ENCODE peak calls at places on chromosome 5, in four cellular contexts. S, Z, U and H are unnamed samples.
A peak's percentile ranks its signal among the peaks of the same experiment; 100 is the strongest.

GRCh38 chr5:16871746-16872339 is 64.2 kb downstream of the MYO10 start:
- DNase-seq in S (peak; percentile 61), Z (no peak), U (peak; percentile 72), H (no peak)

GRCh38 chr5:133877351-133878235 is 90.8 kb downstream of the C5orf15 start:
- DNase-seq in S (no peak), Z (no peak), U (no peak), H (no peak)

GRCh38 chr5:151509231-151509630 is 61.8 kb downstream of the SLC36A1 start:
- DNase-seq in S (no peak), Z (no peak), U (no peak), H (no peak)

GRCh38 chr5:135244620-135245021 is 154.4 kb downstream of the MACROH2A1 start:
- DNase-seq in S (no peak), Z (no peak), U (no peak), H (no peak)

GRCh38 chr5:153476767-153477166 is 13.7 kb upstream of the GRIA1 start:
- DNase-seq in S (peak; percentile 85), Z (no peak), U (peak; percentile 79), H (no peak)

GRCh38 chr5:335740-336038 is 14.2 kb downstream of the AHRR start:
- DNase-seq in S (no peak), Z (no peak), U (no peak), H (no peak)

GRCh38 chr5:170273968-170274710 is 23.4 kb downstream of the LCP2 start:
- DNase-seq in S (peak; percentile 12), Z (no peak), U (no peak), H (peak; percentile 48)

GRCh38 chr5:180516440-180516839 is 22.3 kb downstream of the CNOT6 start:
- DNase-seq in S (no peak), Z (no peak), U (no peak), H (no peak)

GRCh38 chr5:81247441-81247972 is 14.4 kb downstream of the CKMT2 start:
- DNase-seq in S (peak; percentile 53), Z (no peak), U (peak; percentile 42), H (no peak)

GRCh38 chr5:8843766-8844165 is 702.1 kb downstream of the SEMA5A start:
- DNase-seq in S (peak; percentile 83), Z (no peak), U (peak; percentile 95), H (no peak)

GRCh38 chr5:167585184-167585583 is 706.3 kb upstream of the WWC1 start:
- DNase-seq in S (no peak), Z (no peak), U (no peak), H (no peak)

GRCh38 chr5:167592114-167592513 is 699.3 kb upstream of the WWC1 start:
- DNase-seq in S (no peak), Z (no peak), U (no peak), H (no peak)

GRCh38 chr5:167582263-167582662 is 709.2 kb upstream of the WWC1 start:
- DNase-seq in S (peak; percentile 47), Z (no peak), U (no peak), H (no peak)

GRCh38 chr5:167582916-167583315 is 708.5 kb upstream of the WWC1 start:
- DNase-seq in S (peak; percentile 58), Z (no peak), U (peak; percentile 56), H (no peak)

DNA sequence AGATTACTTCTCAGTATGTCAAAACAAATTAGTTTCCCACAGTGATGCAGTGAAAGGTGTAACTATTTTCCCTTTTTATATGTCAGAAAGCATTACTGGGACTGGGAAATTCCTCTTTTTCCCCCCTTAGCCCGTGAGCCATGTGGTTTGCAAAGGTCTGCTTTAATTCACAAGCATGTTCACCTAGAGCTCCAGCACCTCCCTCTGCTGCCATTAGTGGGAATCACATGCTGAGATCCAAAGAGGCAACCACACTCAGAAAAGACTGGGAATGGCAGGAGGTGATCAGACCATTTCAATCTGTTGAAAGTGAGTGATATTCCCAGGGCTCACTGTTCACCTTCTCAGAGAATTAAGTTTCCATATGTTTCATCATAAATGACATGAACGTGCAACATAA is 703.7 kb upstream of the WWC1 start:
- DNase-seq in S (peak; percentile 25), Z (peak; percentile 11), U (peak; percentile 38), H (no peak)
- TF ChIP-seq CTCF in S (peak; percentile 55), Z (peak; percentile 38), U (peak; percentile 65), H (peak; percentile 69)

DNA sequence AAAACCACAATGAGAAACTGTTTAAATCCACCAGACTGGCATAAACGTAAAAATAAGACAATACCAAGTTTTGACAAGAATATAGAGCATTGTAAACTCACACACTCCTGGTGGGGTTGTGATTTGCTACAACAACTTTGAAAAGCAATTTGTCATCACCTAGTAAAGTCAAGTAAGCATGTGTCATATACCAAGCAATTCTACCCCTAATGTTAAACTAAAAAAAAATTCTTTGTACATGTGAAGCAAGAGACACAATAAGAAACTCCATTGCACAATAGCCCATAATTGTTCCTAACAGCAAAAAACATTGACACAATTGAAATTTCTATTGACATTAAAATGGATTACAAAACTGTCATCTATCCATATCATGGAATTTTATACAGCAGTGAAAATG is 20.9 kb upstream of the UBLCP1 start:
- DNase-seq in S (no peak), Z (no peak), U (no peak), H (no peak)
- H3K4me3 ChIP-seq in S (no peak overlapping the region), Z (no peak overlapping the region), U (no peak overlapping the region), H (no peak overlapping the region)

DNA sequence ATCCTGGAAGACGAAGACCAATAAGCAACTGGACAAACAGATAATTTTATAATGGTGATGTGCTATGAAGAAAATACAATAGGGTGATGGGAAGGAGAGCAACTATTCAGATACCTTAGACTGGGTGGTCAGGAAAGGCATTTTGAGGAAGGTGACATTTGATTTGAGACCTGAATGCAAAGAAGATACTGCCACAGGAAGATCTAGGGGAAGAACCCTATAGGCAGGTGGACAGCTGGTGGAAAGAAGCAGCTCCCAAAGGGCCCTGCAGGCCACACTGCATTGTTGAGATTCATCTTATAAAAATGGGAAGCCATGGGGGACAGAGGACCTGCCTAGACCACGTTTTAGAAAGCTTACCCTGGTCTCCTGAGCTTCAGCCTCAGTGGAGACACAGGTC is 19.7 kb upstream of the CTNNA1 start:
- DNase-seq in S (no peak), Z (no peak), U (no peak), H (no peak)
- TF ChIP-seq CTCF in S (no peak), Z (no peak), U (no peak), H (no peak)

DNA sequence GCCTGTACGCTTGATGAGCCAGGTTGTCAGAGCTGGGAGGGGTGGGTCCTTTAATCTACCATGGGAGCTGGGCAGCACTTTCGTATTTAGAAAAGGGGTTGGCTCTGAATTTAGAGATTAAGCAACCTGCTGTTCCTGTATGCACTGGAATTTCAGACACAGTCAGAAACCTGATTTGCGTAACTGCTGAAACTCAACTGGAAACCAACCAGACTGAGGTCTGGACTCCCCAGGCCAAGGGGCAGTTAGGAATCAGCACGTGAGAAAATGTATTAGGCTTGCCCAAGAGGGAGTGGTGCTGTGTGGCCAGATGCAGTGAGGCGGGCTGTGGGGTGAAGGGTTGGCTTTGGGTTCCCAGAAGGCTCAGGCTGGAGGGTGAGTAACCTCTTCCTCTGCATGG is 235.0 kb downstream of the GOLPH3 start:
- DNase-seq in S (peak; percentile 10), Z (no peak), U (peak; percentile 52), H (no peak)
- H3K4me3 ChIP-seq in S (no peak overlapping the region), Z (no peak overlapping the region), U (no peak overlapping the region), H (no peak overlapping the region)

DNA sequence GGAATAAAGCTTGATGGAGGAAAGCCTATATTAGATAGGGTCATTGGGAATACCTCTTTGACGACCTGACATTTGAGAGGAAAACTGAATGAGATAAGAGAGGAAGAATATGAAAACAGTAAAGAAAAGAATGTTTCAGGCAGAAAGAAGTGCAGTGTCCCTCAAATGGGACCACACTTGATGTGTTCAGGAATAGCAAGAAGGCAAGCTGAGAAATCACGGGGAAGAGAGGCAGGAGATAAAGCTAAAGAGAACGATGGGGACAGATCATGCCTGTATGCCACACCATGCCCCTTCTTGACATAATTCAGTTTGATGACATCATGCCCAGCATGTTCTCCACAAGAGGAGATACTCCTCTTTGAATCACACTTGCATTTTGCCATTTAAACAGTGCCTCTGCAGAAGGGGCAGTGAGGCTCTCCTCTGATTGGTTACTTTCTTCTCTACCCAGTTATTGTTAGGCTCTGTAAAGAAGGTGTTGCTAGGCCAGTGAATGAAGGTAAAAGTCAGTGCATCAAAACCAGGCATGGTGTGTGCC is 7.6 kb downstream of the AP3S1 start:
- DNase-seq in S (no peak), Z (no peak), U (no peak), H (no peak)
- TF ChIP-seq CTCF in S (no peak), Z (no peak), U (no peak), H (no peak)

GRCh38 chr5:14145356-14146334 is 2.5 kb downstream of the TRIO start:
- DNase-seq in S (peak; percentile 80), Z (no peak), U (peak; percentile 74), H (no peak)
- H3K4me3 ChIP-seq in S (peak overlapping the region; percentile 97), Z (peak overlapping the region; percentile 91), U (peak overlapping the region; percentile 94), H (peak overlapping the region; percentile 68)

DNA sequence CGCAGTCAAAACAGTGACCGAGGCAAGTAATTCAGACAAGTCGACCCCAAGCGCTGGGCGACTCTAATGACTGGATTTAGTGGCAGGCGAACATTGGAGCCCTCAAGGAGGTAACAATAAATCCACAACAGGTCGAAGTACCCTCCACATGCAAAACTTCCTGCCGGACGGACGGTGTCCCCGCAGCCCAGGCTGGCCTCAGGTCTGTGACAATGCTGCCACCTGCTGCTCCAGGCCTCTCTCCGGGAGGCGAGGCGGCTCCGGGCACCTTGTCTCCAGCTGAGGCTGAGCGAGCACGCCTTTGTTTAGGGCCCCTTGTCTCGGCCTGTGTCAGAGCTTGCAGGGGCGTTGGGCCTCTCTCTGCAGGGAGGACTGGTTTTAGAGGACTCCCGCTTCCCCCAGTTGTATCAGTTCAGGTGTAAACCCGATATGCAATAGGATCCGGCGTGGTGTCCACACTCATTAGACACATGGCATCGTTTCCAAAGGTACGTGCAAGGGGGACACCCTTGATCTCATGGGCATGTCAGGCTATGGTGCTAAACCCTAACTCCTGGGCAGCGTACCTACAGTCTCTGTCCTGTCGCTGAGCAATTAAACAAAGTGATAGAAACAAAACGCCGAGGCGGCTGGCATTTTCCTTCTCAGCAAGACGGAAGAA is 628.0 kb upstream of the ADAMTS16 start:
- DNase-seq in S (no peak), Z (peak; percentile 7), U (peak; percentile 4), H (no peak)
- TF ChIP-seq CTCF in S (peak; percentile 16), Z (peak; percentile 44), U (peak; percentile 37), H (peak; percentile 97)

GRCh38 chr5:79025054-79025465 is 40.0 kb upstream of the ARSB start:
- DNase-seq in S (peak; percentile 80), Z (peak; percentile 59), U (peak; percentile 67), H (no peak)
- H3K4me3 ChIP-seq in S (peak overlapping the region; percentile 1), Z (peak overlapping the region; percentile 40), U (peak overlapping the region; percentile 56), H (peak overlapping the region; percentile 36)

DNA sequence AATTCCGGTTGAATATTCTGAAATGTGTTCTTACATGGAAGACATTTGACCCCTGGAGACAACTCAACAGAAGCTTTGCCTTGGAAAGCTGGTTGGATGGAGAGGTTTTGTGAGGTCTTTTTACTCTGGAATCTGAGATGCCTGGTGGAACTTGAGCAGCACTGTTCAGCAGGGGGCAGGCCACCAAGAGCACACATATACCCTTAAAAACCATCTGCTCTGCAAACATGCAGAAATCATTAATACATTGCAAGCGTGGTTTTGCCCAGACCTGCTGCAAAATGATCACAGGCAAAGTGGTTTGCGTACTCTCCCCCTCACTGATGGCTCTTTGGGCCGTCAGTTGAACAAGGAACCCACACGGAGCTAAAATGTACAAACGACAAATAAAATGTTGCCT is 32.8 kb upstream of the DAP start:
- DNase-seq in S (no peak), Z (no peak), U (no peak), H (no peak)
- TF ChIP-seq CTCF in S (no peak), Z (no peak), U (no peak), H (no peak)

DNA sequence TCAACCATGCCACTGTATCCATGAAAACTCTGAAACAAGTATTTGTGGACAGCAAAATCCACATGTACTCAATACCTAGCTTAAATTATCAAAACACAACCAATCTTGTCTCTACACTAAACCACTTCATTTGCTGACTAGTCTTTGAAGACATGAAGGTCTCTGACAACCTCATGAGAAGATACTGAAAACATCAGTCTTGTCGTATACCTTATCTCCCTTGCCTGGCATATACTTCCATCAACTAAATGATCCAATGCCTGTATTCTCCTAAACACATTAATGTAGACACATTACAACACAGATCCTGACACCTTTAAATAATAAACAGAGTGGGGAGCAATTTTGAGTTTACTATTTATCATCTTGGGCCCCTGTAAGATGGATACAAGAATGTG is 2.9 kb downstream of the RPS23 start:
- DNase-seq in S (no peak), Z (no peak), U (no peak), H (no peak)
- H3K4me3 ChIP-seq in S (no peak overlapping the region), Z (no peak overlapping the region), U (no peak overlapping the region), H (no peak overlapping the region)